ENCODE peak calls at places on chromosome X, in five cellular contexts. F, U, M, T and V are unnamed samples. For H3K4me1, the result is how much of the 10 kb centered on the place peaks cover.

GRCh38 chrX:150512426-150512825 is 56.0 kb upstream of the MTM1 start:
- DNase-seq in T (no peak), U (no peak), F (peak), M (no peak), V (no peak)

GRCh38 chrX:109654710-109655109 is 29.7 kb upstream of the KCNE5 start:
- DNase-seq in M (no peak), F (no peak), T (no peak), U (no peak), V (no peak)

GRCh38 chrX:139881572-139881971 is 51.3 kb downstream of the ATP11C start:
- DNase-seq in U (no peak), T (no peak), F (no peak), M (peak), V (no peak)

GRCh38 chrX:120647127-120647526 is 17.3 kb upstream of the C1GALT1C1 start:
- DNase-seq in M (no peak), U (no peak), T (no peak), F (no peak), V (no peak)

GRCh38 chrX:111259559-111259958 is 10.7 kb downstream of the CAPN6 start:
- DNase-seq in T (no peak), M (no peak), U (no peak), F (no peak), V (no peak)

GRCh38 chrX:44778254-44778653 is 65.6 kb upstream of the DUSP21 start:
- DNase-seq in M (no peak), U (no peak), F (no peak), T (no peak), V (no peak)

GRCh38 chrX:47193475-47194241 is at the start of gene UBA1:
- DNase-seq in U (peak), T (peak), M (peak), F (peak), V (peak)

GRCh38 chrX:9003041-9003440 is 30.9 kb downstream of the FAM9B start:
- DNase-seq in U (no peak), M (no peak), F (no peak), T (no peak), V (no peak)

GRCh38 chrX:41723821-41724220 is at the start of gene GPR82:
- DNase-seq in F (no peak), T (no peak), U (peak), M (no peak), V (no peak)

GRCh38 chrX:151393514-151393913 is 3.5 kb upstream of the VMA21 start:
- DNase-seq in T (peak), M (no peak), F (peak), U (peak), V (peak)

GRCh38 chrX:31708116-31708515 is 636.3 kb upstream of the FTHL17 start:
- DNase-seq in T (no peak), U (no peak), F (no peak), M (no peak), V (no peak)

GRCh38 chrX:55135171-55135570 is 46.4 kb downstream of the PAGE2 start:
- DNase-seq in M (peak), F (peak), T (peak), U (peak), V (peak)

GRCh38 chrX:13669246-13669689 is 16.3 kb downstream of the TCEANC start:
- DNase-seq in F (no peak), T (no peak), M (peak), U (no peak), V (peak)

GRCh38 chrX:99938464-99938863 is 471.6 kb downstream of the PCDH19 start:
- DNase-seq in T (no peak), M (no peak), U (no peak), F (no peak), V (no peak)

GRCh38 chrX:40086569-40087335 is 11.0 kb downstream of the BCOR start:
- DNase-seq in U (no peak), M (no peak), F (no peak), T (peak), V (no peak)

GRCh38 chrX:40088803-40089540 is 8.8 kb downstream of the BCOR start:
- DNase-seq in M (no peak), F (no peak), T (no peak), U (no peak), V (no peak)

GRCh38 chrX:40087574-40088298 is 10.0 kb downstream of the BCOR start:
- DNase-seq in F (no peak), T (no peak), U (no peak), M (no peak), V (no peak)

GRCh38 chrX:40090050-40090804 is 7.5 kb downstream of the BCOR start:
- DNase-seq in T (peak), F (no peak), U (peak), M (peak), V (no peak)

GRCh38 chrX:40088299-40088625 is 9.5 kb downstream of the BCOR start:
- DNase-seq in M (no peak), T (peak), F (peak), U (no peak), V (no peak)
- H3K4me1 ChIP-seq in M (under half), T (half or more), F (under half), U (half or more), V (under half)

GRCh38 chrX:107601759-107602158 is 26.6 kb upstream of the PRPS1 start:
- DNase-seq in F (no peak), M (no peak), U (no peak), T (no peak), V (no peak)

GRCh38 chrX:107601326-107601725 is 27.0 kb upstream of the PRPS1 start:
- DNase-seq in F (no peak), M (no peak), T (no peak), U (no peak), V (no peak)

GRCh38 chrX:107603433-107604159 is 24.7 kb upstream of the PRPS1 start:
- DNase-seq in F (no peak), U (no peak), M (no peak), T (no peak), V (no peak)

GRCh38 chrX:107600366-107600765 is 27.9 kb upstream of the PRPS1 start:
- DNase-seq in M (peak), F (no peak), U (no peak), T (no peak), V (no peak)

GRCh38 chrX:107602694-107603239 is 25.5 kb upstream of the PRPS1 start:
- DNase-seq in F (no peak), M (no peak), T (no peak), U (no peak), V (no peak)
- TF ChIP-seq EZH2phosphoT487 in F (no peak), M (no peak), T (no peak), U (no peak), V (no peak)

DNA sequence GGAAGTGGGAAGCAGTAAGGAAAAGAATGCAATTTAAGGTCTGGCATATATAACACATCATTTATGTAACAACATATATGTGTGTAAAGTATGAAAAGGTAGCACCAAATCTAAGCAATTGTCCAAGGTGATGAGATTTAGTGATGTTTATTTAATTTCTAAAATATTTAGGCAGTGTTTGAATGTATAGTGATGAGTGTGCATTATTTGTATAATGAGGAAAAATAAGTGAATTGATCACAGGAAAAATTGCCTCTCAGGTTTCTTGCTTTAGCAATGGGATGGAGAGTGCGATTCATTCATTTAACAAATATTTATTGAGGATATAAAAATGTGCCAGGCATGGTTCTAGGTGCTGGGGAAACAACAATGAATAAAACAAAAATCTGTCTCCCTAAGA is 2.2 kb upstream of the MAGED1 start:
- DNase-seq in T (no peak), F (no peak), M (no peak), U (no peak), V (no peak)
- H3K4me1 ChIP-seq in T (under half), F (under half), M (under half), U (under half), V (under half)

GRCh38 chrX:129695937-129696336 is 41.2 kb upstream of the APLN start:
- DNase-seq in F (no peak), M (no peak), U (no peak), T (no peak), V (no peak)

GRCh38 chrX:129698150-129698549 is 40.6 kb upstream of the XPNPEP2 start:
- DNase-seq in T (no peak), M (no peak), F (no peak), U (no peak), V (no peak)

GRCh38 chrX:129695535-129695934 is 40.8 kb upstream of the APLN start:
- DNase-seq in U (no peak), T (no peak), M (no peak), F (no peak), V (no peak)

GRCh38 chrX:129697204-129697829 is 41.5 kb upstream of the XPNPEP2 start:
- DNase-seq in M (no peak), T (no peak), U (peak), F (no peak), V (no peak)

GRCh38 chrX:129696463-129697155 is 41.9 kb upstream of the APLN start:
- DNase-seq in F (peak), M (no peak), T (no peak), U (peak), V (no peak)
- TF ChIP-seq EZH2phosphoT487 in F (no peak), M (no peak), T (no peak), U (no peak), V (no peak)

GRCh38 chrX:38864165-38864564 is 62.9 kb downstream of the MID1IP1 start:
- DNase-seq in T (no peak), M (peak), U (no peak), F (no peak), V (no peak)

GRCh38 chrX:38871129-38872029 is 70.1 kb downstream of the MID1IP1 start:
- DNase-seq in U (no peak), T (peak), F (peak), M (no peak), V (no peak)

GRCh38 chrX:38870386-38870895 is 69.2 kb downstream of the MID1IP1 start:
- DNase-seq in T (no peak), M (no peak), F (peak), U (no peak), V (no peak)

GRCh38 chrX:38868941-38869378 is 67.7 kb downstream of the MID1IP1 start:
- DNase-seq in F (no peak), U (no peak), M (peak), T (no peak), V (no peak)
- H3K4me1 ChIP-seq in F (under half), U (under half), M (under half), T (under half), V (under half)

GRCh38 chrX:20067709-20068315 is 48.9 kb downstream of the MAP7D2 start:
- DNase-seq in F (peak), T (no peak), U (no peak), M (peak), V (no peak)

GRCh38 chrX:20071511-20072079 is 45.1 kb downstream of the MAP7D2 start:
- DNase-seq in T (no peak), M (no peak), U (no peak), F (no peak), V (no peak)

GRCh38 chrX:20063153-20063552 is 53.6 kb downstream of the MAP7D2 start:
- DNase-seq in M (no peak), T (no peak), F (no peak), U (no peak), V (no peak)

GRCh38 chrX:20063716-20064351 is 52.9 kb downstream of the MAP7D2 start:
- DNase-seq in M (peak), T (no peak), U (peak), F (peak), V (no peak)

GRCh38 chrX:20066968-20067708 is 49.6 kb downstream of the MAP7D2 start:
- DNase-seq in U (peak), M (peak), T (peak), F (peak), V (peak)
- TF ChIP-seq EZH2phosphoT487 in U (no peak), M (no peak), T (no peak), F (no peak), V (no peak)

GRCh38 chrX:40172980-40173661 is 75.4 kb upstream of the BCOR start:
- DNase-seq in F (no peak), U (peak), M (no peak), T (no peak), V (no peak)

GRCh38 chrX:40169193-40170086 is 71.7 kb upstream of the BCOR start:
- DNase-seq in U (peak), T (peak), F (peak), M (no peak), V (peak)

GRCh38 chrX:40172169-40172979 is 74.6 kb upstream of the BCOR start:
- DNase-seq in M (peak), U (peak), F (peak), T (peak), V (no peak)

GRCh38 chrX:40170830-40171512 is 73.2 kb upstream of the BCOR start:
- DNase-seq in T (peak), U (peak), F (peak), M (peak), V (no peak)

DNA sequence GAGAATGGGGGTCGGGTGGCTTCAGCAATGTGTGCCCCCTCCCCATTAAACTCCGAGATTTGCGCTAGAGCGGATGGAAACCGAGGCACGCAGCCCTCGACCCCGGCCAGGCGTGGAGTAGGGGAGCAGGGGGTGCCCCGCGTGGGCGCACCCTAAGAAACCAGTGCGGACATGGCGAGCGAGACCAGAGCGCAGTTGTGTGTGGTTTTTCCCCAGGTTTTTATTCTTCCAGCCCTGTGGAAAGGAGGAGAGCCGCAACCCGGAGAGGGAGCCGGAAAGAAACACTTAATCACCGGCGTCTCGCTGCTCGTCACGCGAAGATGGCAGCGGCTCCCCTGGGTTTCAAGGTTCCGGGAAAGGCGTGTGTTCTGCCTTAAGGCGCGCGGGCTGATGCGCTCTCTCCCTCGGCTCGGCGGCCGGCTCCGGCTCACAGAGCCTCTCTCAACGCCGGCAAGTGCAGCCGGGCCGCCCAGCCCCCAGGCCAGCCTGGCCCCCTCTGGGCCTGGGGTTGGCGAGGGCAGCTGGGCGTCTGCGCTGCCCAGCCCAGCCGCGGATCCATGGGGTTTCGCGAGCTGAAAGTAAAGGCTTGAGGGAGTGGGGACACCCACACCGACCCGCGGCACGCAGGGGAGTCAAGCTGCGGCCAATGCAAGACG is 73.9 kb upstream of the BCOR start:
- DNase-seq in M (peak), T (peak), F (no peak), U (peak), V (no peak)
- H3K4me1 ChIP-seq in M (under half), T (under half), F (under half), U (half or more), V (under half)